ENCODE peak calls at places on chromosomes 11 and 22, in five cellular contexts. One of them, this sample, is unnamed.

GRCh38 chr11:69435161-69435990 is 46.1 kb upstream of the LINC01488 start:
- DNase-seq in fibroblast of pulmonary artery: no peak
- DNase-seq in stomach: no peak
- DNase-seq in BJ: no peak
- DNase-seq in astrocyte of the spinal cord: no peak
- DNase-seq in this sample: no peak

GRCh38 chr11:132910016-132910760 is 622.1 kb downstream of the OPCML start:
- DNase-seq in fibroblast of pulmonary artery: no peak
- DNase-seq in stomach: no peak
- DNase-seq in BJ: no peak
- DNase-seq in astrocyte of the spinal cord: no peak
- DNase-seq in this sample: no peak

GRCh38 chr11:16126361-16126760 is 230.0 kb downstream of the SOX6 start:
- DNase-seq in fibroblast of pulmonary artery: peak; percentile 31
- DNase-seq in stomach: no peak
- DNase-seq in BJ: no peak
- DNase-seq in astrocyte of the spinal cord: no peak
- DNase-seq in this sample: peak; percentile 15

GRCh38 chr11:66046901-66047300 is 2.1 kb downstream of the GAL3ST3 start:
- DNase-seq in fibroblast of pulmonary artery: no peak
- DNase-seq in stomach: no peak
- DNase-seq in BJ: no peak
- DNase-seq in astrocyte of the spinal cord: no peak
- DNase-seq in this sample: no peak

GRCh38 chr11:94593030-94593429 is 25.9 kb downstream of the PIWIL4 start:
- DNase-seq in fibroblast of pulmonary artery: peak; percentile 22
- DNase-seq in stomach: no peak
- DNase-seq in BJ: no peak
- DNase-seq in astrocyte of the spinal cord: no peak
- DNase-seq in this sample: peak; percentile 56

GRCh38 chr22:28917747-28918543 is 34.6 kb downstream of the ZNRF3 start:
- DNase-seq in fibroblast of pulmonary artery: peak; percentile 30
- DNase-seq in stomach: peak; percentile 57
- DNase-seq in BJ: no peak
- DNase-seq in astrocyte of the spinal cord: peak; percentile 81
- DNase-seq in this sample: no peak

GRCh38 chr11:9947231-9947864 is 283.5 kb downstream of the SWAP70 start:
- DNase-seq in fibroblast of pulmonary artery: no peak
- DNase-seq in stomach: no peak
- DNase-seq in BJ: no peak
- DNase-seq in astrocyte of the spinal cord: no peak
- DNase-seq in this sample: no peak

GRCh38 chr22:45889539-45890350 is 87.2 kb downstream of the WNT7B start:
- DNase-seq in fibroblast of pulmonary artery: no peak
- DNase-seq in stomach: no peak
- DNase-seq in BJ: no peak
- DNase-seq in astrocyte of the spinal cord: peak; percentile 24
- DNase-seq in this sample: no peak

GRCh38 chr22:47204002-47204979 is 441.8 kb downstream of the TBC1D22A start:
- DNase-seq in fibroblast of pulmonary artery: no peak
- DNase-seq in stomach: peak; percentile 22
- DNase-seq in BJ: no peak
- DNase-seq in astrocyte of the spinal cord: no peak
- DNase-seq in this sample: no peak

GRCh38 chr11:5380740-5381342 is 2.8 kb upstream of the OR51M1 start:
- DNase-seq in fibroblast of pulmonary artery: peak; percentile 82
- DNase-seq in stomach: peak; percentile 54
- DNase-seq in BJ: no peak
- DNase-seq in astrocyte of the spinal cord: peak; percentile 71
- DNase-seq in this sample: peak; percentile 58

GRCh38 chr11:125569913-125570621 is 790 bp downstream of the EI24 start:
- DNase-seq in fibroblast of pulmonary artery: no peak
- DNase-seq in stomach: peak; percentile 39
- DNase-seq in BJ: no peak
- DNase-seq in astrocyte of the spinal cord: no peak
- DNase-seq in this sample: peak; percentile 46

GRCh38 chr11:64854534-64855502 is 10.4 kb upstream of the CDC42BPG start:
- DNase-seq in fibroblast of pulmonary artery: peak; percentile 88
- DNase-seq in stomach: peak; percentile 82
- DNase-seq in BJ: no peak
- DNase-seq in astrocyte of the spinal cord: peak; percentile 89
- DNase-seq in this sample: peak; percentile 92

GRCh38 chr11:61141601-61142028 is 19.6 kb downstream of the VPS37C start:
- DNase-seq in fibroblast of pulmonary artery: no peak
- DNase-seq in stomach: peak; percentile 90
- DNase-seq in BJ: no peak
- DNase-seq in astrocyte of the spinal cord: no peak
- DNase-seq in this sample: no peak

GRCh38 chr22:49608660-49609059 is 219.0 kb downstream of the BRD1 start:
- DNase-seq in fibroblast of pulmonary artery: no peak
- DNase-seq in stomach: no peak
- DNase-seq in BJ: no peak
- DNase-seq in astrocyte of the spinal cord: no peak
- DNase-seq in this sample: no peak

GRCh38 chr11:103651341-103651998 is 385.0 kb upstream of the DDI1 start:
- DNase-seq in fibroblast of pulmonary artery: no peak
- DNase-seq in stomach: no peak
- DNase-seq in BJ: no peak
- DNase-seq in astrocyte of the spinal cord: no peak
- DNase-seq in this sample: no peak

GRCh38 chr11:62980133-62980760 is 4.5 kb downstream of the SLC22A6 start:
- DNase-seq in fibroblast of pulmonary artery: peak; percentile 30
- DNase-seq in stomach: no peak
- DNase-seq in BJ: no peak
- DNase-seq in astrocyte of the spinal cord: no peak
- DNase-seq in this sample: peak; percentile 4

GRCh38 chr11:11416502-11416901 is 63.5 kb upstream of the CSNK2A3 start:
- DNase-seq in fibroblast of pulmonary artery: no peak
- DNase-seq in stomach: no peak
- DNase-seq in BJ: no peak
- DNase-seq in astrocyte of the spinal cord: peak; percentile 62
- DNase-seq in this sample: no peak

GRCh38 chr11:33893711-33894401 is 2.0 kb upstream of the LMO2 start:
- DNase-seq in fibroblast of pulmonary artery: peak; percentile 71
- DNase-seq in stomach: no peak
- DNase-seq in BJ: no peak
- DNase-seq in astrocyte of the spinal cord: no peak
- DNase-seq in this sample: no peak

GRCh38 chr11:65436412-65437032 is 13.9 kb downstream of the NEAT1 start:
- DNase-seq in fibroblast of pulmonary artery: peak; percentile 53
- DNase-seq in stomach: peak; percentile 24
- DNase-seq in BJ: no peak
- DNase-seq in astrocyte of the spinal cord: peak; percentile 53
- DNase-seq in this sample: peak; percentile 34

GRCh38 chr22:23397008-23397617 is 183.0 kb downstream of the IGLL1 start:
- DNase-seq in fibroblast of pulmonary artery: no peak
- DNase-seq in stomach: no peak
- DNase-seq in BJ: no peak
- DNase-seq in astrocyte of the spinal cord: no peak
- DNase-seq in this sample: no peak

GRCh38 chr22:21447694-21448402 is 19.3 kb upstream of the TMEM191C start:
- DNase-seq in fibroblast of pulmonary artery: no peak
- DNase-seq in stomach: peak; percentile 21
- DNase-seq in BJ: no peak
- DNase-seq in astrocyte of the spinal cord: no peak
- DNase-seq in this sample: no peak

GRCh38 chr11:72589802-72590761 is 84.1 kb downstream of the PDE2A start:
- DNase-seq in fibroblast of pulmonary artery: peak; percentile 31
- DNase-seq in stomach: peak; percentile 47
- DNase-seq in BJ: no peak
- DNase-seq in astrocyte of the spinal cord: peak; percentile 14
- DNase-seq in this sample: peak; percentile 35

GRCh38 chr22:44686873-44687600 is 15.0 kb upstream of the PRR5 start:
- DNase-seq in fibroblast of pulmonary artery: peak; percentile 62
- DNase-seq in stomach: no peak
- DNase-seq in BJ: peak; percentile 29
- DNase-seq in astrocyte of the spinal cord: no peak
- DNase-seq in this sample: peak; percentile 41

GRCh38 chr22:40270031-40270430 is 76.3 kb upstream of the ADSL start:
- DNase-seq in fibroblast of pulmonary artery: no peak
- DNase-seq in stomach: no peak
- DNase-seq in BJ: no peak
- DNase-seq in astrocyte of the spinal cord: no peak
- DNase-seq in this sample: no peak

GRCh38 chr11:119093951-119094815 is 7.5 kb downstream of the DPAGT1 start:
- DNase-seq in fibroblast of pulmonary artery: peak; percentile 45
- DNase-seq in stomach: peak; percentile 37
- DNase-seq in BJ: no peak
- DNase-seq in astrocyte of the spinal cord: peak; percentile 39
- DNase-seq in this sample: no peak

GRCh38 chr22:36333632-36334031 is 54.1 kb downstream of the MYH9 start:
- DNase-seq in fibroblast of pulmonary artery: no peak
- DNase-seq in stomach: peak; percentile 69
- DNase-seq in BJ: no peak
- DNase-seq in astrocyte of the spinal cord: no peak
- DNase-seq in this sample: peak; percentile 65

GRCh38 chr11:3803726-3804510 is 4.4 kb upstream of the PGAP2 start:
- DNase-seq in fibroblast of pulmonary artery: no peak
- DNase-seq in stomach: no peak
- DNase-seq in BJ: peak; percentile 49
- DNase-seq in astrocyte of the spinal cord: no peak
- DNase-seq in this sample: peak; percentile 55

GRCh38 chr11:26976389-26976788 is 17.5 kb upstream of the FIBIN start:
- DNase-seq in fibroblast of pulmonary artery: no peak
- DNase-seq in stomach: no peak
- DNase-seq in BJ: no peak
- DNase-seq in astrocyte of the spinal cord: peak; percentile 86
- DNase-seq in this sample: peak; percentile 92

GRCh38 chr11:91243065-91243464 is 981.6 kb upstream of the FAT3 start:
- DNase-seq in fibroblast of pulmonary artery: peak; percentile 14
- DNase-seq in stomach: no peak
- DNase-seq in BJ: no peak
- DNase-seq in astrocyte of the spinal cord: peak; percentile 11
- DNase-seq in this sample: no peak

GRCh38 chr11:91243630-91244029 is 981.0 kb upstream of the FAT3 start:
- DNase-seq in fibroblast of pulmonary artery: peak; percentile 40
- DNase-seq in stomach: no peak
- DNase-seq in BJ: no peak
- DNase-seq in astrocyte of the spinal cord: no peak
- DNase-seq in this sample: no peak

GRCh38 chr11:91244921-91245320 is 979.7 kb upstream of the FAT3 start:
- DNase-seq in fibroblast of pulmonary artery: no peak
- DNase-seq in stomach: no peak
- DNase-seq in BJ: no peak
- DNase-seq in astrocyte of the spinal cord: no peak
- DNase-seq in this sample: no peak

GRCh38 chr11:91248199-91248807 is 976.3 kb upstream of the FAT3 start:
- DNase-seq in fibroblast of pulmonary artery: peak; percentile 59
- DNase-seq in stomach: peak; percentile 31
- DNase-seq in BJ: no peak
- DNase-seq in astrocyte of the spinal cord: peak; percentile 62
- DNase-seq in this sample: peak; percentile 50
- TF ChIP-seq CTCF in fibroblast of pulmonary artery: peak; percentile 60
- TF ChIP-seq CTCF in stomach: peak; percentile 49
- TF ChIP-seq CTCF in BJ: peak; percentile 41
- TF ChIP-seq CTCF in astrocyte of the spinal cord: peak; percentile 65
- TF ChIP-seq CTCF in this sample: peak; percentile 48

GRCh38 chr11:28110108-28110838 is 2.1 kb downstream of the METTL15 start:
- DNase-seq in fibroblast of pulmonary artery: peak; percentile 88
- DNase-seq in stomach: peak; percentile 77
- DNase-seq in BJ: no peak
- DNase-seq in astrocyte of the spinal cord: peak; percentile 81
- DNase-seq in this sample: peak; percentile 51
- TF ChIP-seq CTCF in fibroblast of pulmonary artery: no peak
- TF ChIP-seq CTCF in stomach: no peak
- TF ChIP-seq CTCF in BJ: no peak
- TF ChIP-seq CTCF in astrocyte of the spinal cord: no peak
- TF ChIP-seq CTCF in this sample: no peak

GRCh38 chr11:1356007-1356435 is 33.7 kb upstream of the BRSK2 start:
- DNase-seq in fibroblast of pulmonary artery: peak; percentile 62
- DNase-seq in stomach: peak; percentile 46
- DNase-seq in BJ: no peak
- DNase-seq in astrocyte of the spinal cord: no peak
- DNase-seq in this sample: no peak

GRCh38 chr11:1356478-1356960 is 33.2 kb upstream of the BRSK2 start:
- DNase-seq in fibroblast of pulmonary artery: no peak
- DNase-seq in stomach: no peak
- DNase-seq in BJ: no peak
- DNase-seq in astrocyte of the spinal cord: no peak
- DNase-seq in this sample: no peak

GRCh38 chr11:1359556-1359955 is 30.2 kb upstream of the BRSK2 start:
- DNase-seq in fibroblast of pulmonary artery: no peak
- DNase-seq in stomach: no peak
- DNase-seq in BJ: no peak
- DNase-seq in astrocyte of the spinal cord: no peak
- DNase-seq in this sample: no peak

GRCh38 chr11:1360181-1360834 is 29.4 kb upstream of the BRSK2 start:
- DNase-seq in fibroblast of pulmonary artery: no peak
- DNase-seq in stomach: no peak
- DNase-seq in BJ: no peak
- DNase-seq in astrocyte of the spinal cord: no peak
- DNase-seq in this sample: no peak

GRCh38 chr11:1358286-1358685 is 31.4 kb upstream of the BRSK2 start:
- DNase-seq in fibroblast of pulmonary artery: peak; percentile 39
- DNase-seq in stomach: peak; percentile 76
- DNase-seq in BJ: no peak
- DNase-seq in astrocyte of the spinal cord: no peak
- DNase-seq in this sample: no peak
- TF ChIP-seq CTCF in fibroblast of pulmonary artery: no peak
- TF ChIP-seq CTCF in stomach: no peak
- TF ChIP-seq CTCF in BJ: no peak
- TF ChIP-seq CTCF in astrocyte of the spinal cord: no peak
- TF ChIP-seq CTCF in this sample: no peak

GRCh38 chr11:102551188-102551781 is 20.7 kb upstream of the MMP7 start:
- DNase-seq in fibroblast of pulmonary artery: no peak
- DNase-seq in stomach: no peak
- DNase-seq in BJ: no peak
- DNase-seq in astrocyte of the spinal cord: no peak
- DNase-seq in this sample: no peak

GRCh38 chr11:102552020-102552419 is 21.5 kb upstream of the MMP7 start:
- DNase-seq in fibroblast of pulmonary artery: no peak
- DNase-seq in stomach: no peak
- DNase-seq in BJ: no peak
- DNase-seq in astrocyte of the spinal cord: no peak
- DNase-seq in this sample: peak; percentile 18

GRCh38 chr11:102553835-102554282 is 23.3 kb upstream of the MMP7 start:
- DNase-seq in fibroblast of pulmonary artery: no peak
- DNase-seq in stomach: no peak
- DNase-seq in BJ: no peak
- DNase-seq in astrocyte of the spinal cord: no peak
- DNase-seq in this sample: peak; percentile 92

GRCh38 chr11:102555091-102555490 is 24.5 kb upstream of the MMP7 start:
- DNase-seq in fibroblast of pulmonary artery: no peak
- DNase-seq in stomach: no peak
- DNase-seq in BJ: no peak
- DNase-seq in astrocyte of the spinal cord: no peak
- DNase-seq in this sample: no peak

GRCh38 chr11:102552447-102553200 is 22.1 kb upstream of the MMP7 start:
- DNase-seq in fibroblast of pulmonary artery: no peak
- DNase-seq in stomach: peak; percentile 48
- DNase-seq in BJ: peak; percentile 11
- DNase-seq in astrocyte of the spinal cord: peak; percentile 78
- DNase-seq in this sample: peak; percentile 90
- TF ChIP-seq CTCF in fibroblast of pulmonary artery: no peak
- TF ChIP-seq CTCF in stomach: no peak
- TF ChIP-seq CTCF in BJ: no peak
- TF ChIP-seq CTCF in astrocyte of the spinal cord: no peak
- TF ChIP-seq CTCF in this sample: no peak

This sample was measured in bronchial epithelial cell.